ENCODE peak calls at places on chromosomes 6 and 20, in five cellular contexts. F is A172, R is neural crest cell, Z is C1 segment of cervical spinal cord, A is brain microvascular endothelial cell. Q is an unnamed sample.

GRCh38 chr6:133701633-133702331 is 187.1 kb upstream of the TCF21 start:
- DNase-seq in R (no peak), F (no peak), A (peak), Z (no peak), Q (peak)

GRCh38 chr6:38907264-38907663 is 141.3 kb upstream of the GLP1R start:
- DNase-seq in A (no peak), Z (no peak), F (no peak), R (no peak), Q (no peak)

GRCh38 chr6:148509789-148510581 is 167.3 kb downstream of the SASH1 start:
- DNase-seq in A (peak), R (no peak), F (peak), Z (no peak), Q (no peak)

GRCh38 chr6:169099411-169100202 is 154.0 kb downstream of the THBS2 start:
- DNase-seq in A (peak), R (no peak), Z (no peak), F (peak), Q (no peak)

GRCh38 chr20:56391596-56392281 is at the start of gene AURKA:
- DNase-seq in F (peak), R (no peak), Z (no peak), A (no peak), Q (no peak)

GRCh38 chr20:24702501-24703283 is 233.3 kb downstream of the SYNDIG1 start:
- DNase-seq in R (no peak), Z (no peak), A (no peak), F (no peak), Q (no peak)

GRCh38 chr20:37686762-37687477 is 6.9 kb upstream of the CTNNBL1 start:
- DNase-seq in R (no peak), Z (no peak), F (no peak), A (peak), Q (no peak)

GRCh38 chr20:32516583-32516982 is 68.5 kb downstream of the NOL4L start:
- DNase-seq in R (no peak), A (no peak), Z (no peak), F (no peak), Q (no peak)

GRCh38 chr20:63830821-63831593 is at the start of gene ZBTB46:
- DNase-seq in F (no peak), A (no peak), Z (no peak), R (no peak), Q (peak)

GRCh38 chr6:84549912-84550311 is 214.5 kb downstream of the TBX18 start:
- DNase-seq in Z (no peak), R (no peak), F (no peak), A (no peak), Q (no peak)

GRCh38 chr6:118771253-118771652 is 119.9 kb upstream of the CEP85L start:
- DNase-seq in F (no peak), Z (no peak), R (no peak), A (no peak), Q (no peak)

GRCh38 chr6:41503841-41504525 is 42.2 kb upstream of the FOXP4 start:
- DNase-seq in F (no peak), R (no peak), A (peak), Z (no peak), Q (no peak)

GRCh38 chr6:3188262-3188661 is 30.9 kb upstream of the TUBB2A start:
- DNase-seq in R (no peak), F (no peak), A (no peak), Z (no peak), Q (no peak)

GRCh38 chr6:138773177-138774091 is at the start of gene CCDC28A:
- DNase-seq in R (peak), F (peak), Z (peak), A (peak), Q (peak)

GRCh38 chr6:162907876-162908481 is 180.2 kb downstream of the PACRG start:
- DNase-seq in A (peak), R (no peak), Z (no peak), F (no peak), Q (peak)